ENCODE peak calls at places on chromosomes 4 and X, in four cellular contexts. One of them, this sample, is unnamed.

GRCh38 chr4:62342346-62342745 is 1142.2 kb downstream of the ADGRL3 start:
- DNase-seq in NAMALWA: no peak
- DNase-seq in thoracic aorta: no peak
- DNase-seq in NCI-H1417 treated with DMSO at 0.1 percent for 48 hours: no peak
- DNase-seq in this sample: no peak

GRCh38 chrX:74923942-74924448 is 1.3 kb downstream of the NEXMIF start:
- DNase-seq in thoracic aorta: no peak
- DNase-seq in NCI-H1417 treated with DMSO at 0.1 percent for 48 hours: no peak
- DNase-seq in NAMALWA: no peak
- DNase-seq in this sample: no peak

GRCh38 chr4:28010543-28011235 is 1150.0 kb downstream of the STIM2 start:
- DNase-seq in NCI-H1417 treated with DMSO at 0.1 percent for 48 hours: no peak
- DNase-seq in thoracic aorta: no peak
- DNase-seq in NAMALWA: no peak
- DNase-seq in this sample: no peak

GRCh38 chrX:49186125-49187027 is at the start of gene PRICKLE3:
- DNase-seq in thoracic aorta: no peak
- DNase-seq in NAMALWA: peak
- DNase-seq in NCI-H1417 treated with DMSO at 0.1 percent for 48 hours: no peak
- DNase-seq in this sample: no peak

GRCh38 chrX:37350034-37350365 is 836 bp downstream of the PRRG1 start:
- DNase-seq in NAMALWA: no peak
- DNase-seq in thoracic aorta: no peak
- DNase-seq in NCI-H1417 treated with DMSO at 0.1 percent for 48 hours: no peak
- DNase-seq in this sample: no peak

GRCh38 chr4:137794779-137795178 is 262.5 kb upstream of the PCDH18 start:
- DNase-seq in thoracic aorta: no peak
- DNase-seq in NCI-H1417 treated with DMSO at 0.1 percent for 48 hours: no peak
- DNase-seq in NAMALWA: no peak
- DNase-seq in this sample: no peak

GRCh38 chr4:28792917-28793597 is 1927.1 kb upstream of the PCDH7 start:
- DNase-seq in NAMALWA: no peak
- DNase-seq in thoracic aorta: no peak
- DNase-seq in NCI-H1417 treated with DMSO at 0.1 percent for 48 hours: no peak
- DNase-seq in this sample: no peak

GRCh38 chr4:153119626-153120025 is 84.6 kb upstream of the TRIM2 start:
- DNase-seq in NAMALWA: no peak
- DNase-seq in NCI-H1417 treated with DMSO at 0.1 percent for 48 hours: no peak
- DNase-seq in thoracic aorta: no peak
- DNase-seq in this sample: no peak

GRCh38 chr4:78213218-78213617 is 156.1 kb downstream of the FRAS1 start:
- DNase-seq in NCI-H1417 treated with DMSO at 0.1 percent for 48 hours: no peak
- DNase-seq in thoracic aorta: no peak
- DNase-seq in NAMALWA: no peak
- DNase-seq in this sample: no peak

GRCh38 chrX:132614297-132614696 is 125.5 kb upstream of the MBNL3 start:
- DNase-seq in thoracic aorta: no peak
- DNase-seq in NCI-H1417 treated with DMSO at 0.1 percent for 48 hours: no peak
- DNase-seq in NAMALWA: peak
- DNase-seq in this sample: no peak

GRCh38 chr4:161002386-161002785 is 1161.4 kb downstream of the FSTL5 start:
- DNase-seq in NAMALWA: no peak
- DNase-seq in NCI-H1417 treated with DMSO at 0.1 percent for 48 hours: no peak
- DNase-seq in thoracic aorta: no peak
- DNase-seq in this sample: no peak

GRCh38 chrX:153726286-153727107 is 1.8 kb downstream of the ABCD1 start:
- DNase-seq in thoracic aorta: no peak
- DNase-seq in NAMALWA: peak
- DNase-seq in NCI-H1417 treated with DMSO at 0.1 percent for 48 hours: no peak
- DNase-seq in this sample: no peak

GRCh38 chr4:61223385-61223784 is 23.3 kb downstream of the ADGRL3 start:
- DNase-seq in NCI-H1417 treated with DMSO at 0.1 percent for 48 hours: no peak
- DNase-seq in thoracic aorta: no peak
- DNase-seq in NAMALWA: no peak
- DNase-seq in this sample: no peak

GRCh38 chr4:8760561-8760960 is 111.1 kb downstream of the HMX1 start:
- DNase-seq in NCI-H1417 treated with DMSO at 0.1 percent for 48 hours: no peak
- DNase-seq in NAMALWA: no peak
- DNase-seq in thoracic aorta: no peak
- DNase-seq in this sample: no peak

GRCh38 chrX:40570346-40571093 is 10.2 kb upstream of the ATP6AP2 start:
- DNase-seq in thoracic aorta: no peak
- DNase-seq in NCI-H1417 treated with DMSO at 0.1 percent for 48 hours: no peak
- DNase-seq in NAMALWA: no peak
- DNase-seq in this sample: no peak

This sample was measured in HCT116.